ENCODE peak calls at places on chromosome 20, in nine cellular contexts. One of them, this sample, is unnamed.

GRCh38 chr20:39660965-39661364 is 698.8 kb downstream of the DHX35 start:
- DNase-seq in activated CD8-positive, alpha-beta memory T cell treated with anti-CD3 and anti-CD28 coated beads, Interleukin-2, amount 50 U/mL, for 48 hours: no peak
- DNase-seq in NCI-H1105 treated with DMSO at 0.1 percent for 48 hours: no peak
- DNase-seq in stomach: no peak
- DNase-seq in stimulated activated CD4-positive, alpha-beta T cell treated with anti-CD3 and anti-CD28 coated beads, TNF-alpha, amount 100 ng/mL, for 4 hours: no peak
- DNase-seq in effector CD8-positive, alpha-beta T cell: no peak
- DNase-seq in HuH-7: no peak
- DNase-seq in fibroblast of mammary gland: no peak
- DNase-seq in NCI-H2171 treated with DMSO at 0.1 percent for 48 hours: no peak
- DNase-seq in this sample: no peak

GRCh38 chr20:57219071-57219677 is 47.3 kb downstream of the BMP7 start:
- DNase-seq in stomach: no peak
- DNase-seq in NCI-H2171 treated with DMSO at 0.1 percent for 48 hours: no peak
- DNase-seq in NCI-H1105 treated with DMSO at 0.1 percent for 48 hours: no peak
- DNase-seq in activated CD8-positive, alpha-beta memory T cell treated with anti-CD3 and anti-CD28 coated beads, Interleukin-2, amount 50 U/mL, for 48 hours: no peak
- DNase-seq in effector CD8-positive, alpha-beta T cell: no peak
- DNase-seq in HuH-7: no peak
- DNase-seq in fibroblast of mammary gland: no peak
- DNase-seq in stimulated activated CD4-positive, alpha-beta T cell treated with anti-CD3 and anti-CD28 coated beads, TNF-alpha, amount 100 ng/mL, for 4 hours: no peak
- DNase-seq in this sample: no peak

GRCh38 chr20:3755269-3755668 is 12.3 kb downstream of the ADISSP start:
- DNase-seq in effector CD8-positive, alpha-beta T cell: no peak
- DNase-seq in NCI-H1105 treated with DMSO at 0.1 percent for 48 hours: no peak
- DNase-seq in stomach: no peak
- DNase-seq in fibroblast of mammary gland: no peak
- DNase-seq in activated CD8-positive, alpha-beta memory T cell treated with anti-CD3 and anti-CD28 coated beads, Interleukin-2, amount 50 U/mL, for 48 hours: no peak
- DNase-seq in stimulated activated CD4-positive, alpha-beta T cell treated with anti-CD3 and anti-CD28 coated beads, TNF-alpha, amount 100 ng/mL, for 4 hours: no peak
- DNase-seq in NCI-H2171 treated with DMSO at 0.1 percent for 48 hours: no peak
- DNase-seq in HuH-7: no peak
- DNase-seq in this sample: no peak

GRCh38 chr20:34578521-34579147 is 20.1 kb downstream of the MAP1LC3A start:
- DNase-seq in NCI-H1105 treated with DMSO at 0.1 percent for 48 hours: no peak
- DNase-seq in stomach: no peak
- DNase-seq in NCI-H2171 treated with DMSO at 0.1 percent for 48 hours: no peak
- DNase-seq in fibroblast of mammary gland: no peak
- DNase-seq in HuH-7: no peak
- DNase-seq in stimulated activated CD4-positive, alpha-beta T cell treated with anti-CD3 and anti-CD28 coated beads, TNF-alpha, amount 100 ng/mL, for 4 hours: no peak
- DNase-seq in effector CD8-positive, alpha-beta T cell: no peak
- DNase-seq in activated CD8-positive, alpha-beta memory T cell treated with anti-CD3 and anti-CD28 coated beads, Interleukin-2, amount 50 U/mL, for 48 hours: no peak
- DNase-seq in this sample: no peak

GRCh38 chr20:59482581-59483187 is 121.7 kb upstream of the PHACTR3 start:
- DNase-seq in stimulated activated CD4-positive, alpha-beta T cell treated with anti-CD3 and anti-CD28 coated beads, TNF-alpha, amount 100 ng/mL, for 4 hours: no peak
- DNase-seq in NCI-H2171 treated with DMSO at 0.1 percent for 48 hours: no peak
- DNase-seq in HuH-7: no peak
- DNase-seq in NCI-H1105 treated with DMSO at 0.1 percent for 48 hours: no peak
- DNase-seq in stomach: no peak
- DNase-seq in effector CD8-positive, alpha-beta T cell: no peak
- DNase-seq in fibroblast of mammary gland: no peak
- DNase-seq in activated CD8-positive, alpha-beta memory T cell treated with anti-CD3 and anti-CD28 coated beads, Interleukin-2, amount 50 U/mL, for 48 hours: no peak
- DNase-seq in this sample: no peak

GRCh38 chr20:64146936-64147451 is 17.3 kb upstream of the MYT1 start:
- DNase-seq in NCI-H1105 treated with DMSO at 0.1 percent for 48 hours: no peak
- DNase-seq in effector CD8-positive, alpha-beta T cell: no peak
- DNase-seq in HuH-7: no peak
- DNase-seq in activated CD8-positive, alpha-beta memory T cell treated with anti-CD3 and anti-CD28 coated beads, Interleukin-2, amount 50 U/mL, for 48 hours: no peak
- DNase-seq in stomach: no peak
- DNase-seq in stimulated activated CD4-positive, alpha-beta T cell treated with anti-CD3 and anti-CD28 coated beads, TNF-alpha, amount 100 ng/mL, for 4 hours: no peak
- DNase-seq in NCI-H2171 treated with DMSO at 0.1 percent for 48 hours: no peak
- DNase-seq in fibroblast of mammary gland: no peak
- DNase-seq in this sample: no peak

GRCh38 chr20:46945465-46945864 is 50.8 kb downstream of the EYA2 start:
- DNase-seq in NCI-H1105 treated with DMSO at 0.1 percent for 48 hours: no peak
- DNase-seq in stimulated activated CD4-positive, alpha-beta T cell treated with anti-CD3 and anti-CD28 coated beads, TNF-alpha, amount 100 ng/mL, for 4 hours: no peak
- DNase-seq in HuH-7: no peak
- DNase-seq in NCI-H2171 treated with DMSO at 0.1 percent for 48 hours: no peak
- DNase-seq in activated CD8-positive, alpha-beta memory T cell treated with anti-CD3 and anti-CD28 coated beads, Interleukin-2, amount 50 U/mL, for 48 hours: no peak
- DNase-seq in stomach: no peak
- DNase-seq in effector CD8-positive, alpha-beta T cell: no peak
- DNase-seq in fibroblast of mammary gland: peak; percentile 34
- DNase-seq in this sample: no peak

GRCh38 chr20:2576317-2576727 is 39.9 kb downstream of the TMC2 start:
- DNase-seq in stimulated activated CD4-positive, alpha-beta T cell treated with anti-CD3 and anti-CD28 coated beads, TNF-alpha, amount 100 ng/mL, for 4 hours: no peak
- DNase-seq in NCI-H1105 treated with DMSO at 0.1 percent for 48 hours: no peak
- DNase-seq in HuH-7: no peak
- DNase-seq in stomach: no peak
- DNase-seq in activated CD8-positive, alpha-beta memory T cell treated with anti-CD3 and anti-CD28 coated beads, Interleukin-2, amount 50 U/mL, for 48 hours: no peak
- DNase-seq in NCI-H2171 treated with DMSO at 0.1 percent for 48 hours: peak; percentile 98
- DNase-seq in fibroblast of mammary gland: no peak
- DNase-seq in effector CD8-positive, alpha-beta T cell: no peak
- DNase-seq in this sample: no peak

GRCh38 chr20:48776306-48776705 is 51.5 kb downstream of the PREX1 start:
- DNase-seq in effector CD8-positive, alpha-beta T cell: no peak
- DNase-seq in NCI-H1105 treated with DMSO at 0.1 percent for 48 hours: no peak
- DNase-seq in fibroblast of mammary gland: peak; percentile 51
- DNase-seq in stimulated activated CD4-positive, alpha-beta T cell treated with anti-CD3 and anti-CD28 coated beads, TNF-alpha, amount 100 ng/mL, for 4 hours: no peak
- DNase-seq in activated CD8-positive, alpha-beta memory T cell treated with anti-CD3 and anti-CD28 coated beads, Interleukin-2, amount 50 U/mL, for 48 hours: no peak
- DNase-seq in HuH-7: no peak
- DNase-seq in stomach: no peak
- DNase-seq in NCI-H2171 treated with DMSO at 0.1 percent for 48 hours: peak; percentile 53
- DNase-seq in this sample: peak; percentile 94

GRCh38 chr20:5687884-5688283 is 62.3 kb upstream of the SHLD1 start:
- DNase-seq in activated CD8-positive, alpha-beta memory T cell treated with anti-CD3 and anti-CD28 coated beads, Interleukin-2, amount 50 U/mL, for 48 hours: no peak
- DNase-seq in NCI-H1105 treated with DMSO at 0.1 percent for 48 hours: no peak
- DNase-seq in fibroblast of mammary gland: no peak
- DNase-seq in stomach: no peak
- DNase-seq in HuH-7: no peak
- DNase-seq in effector CD8-positive, alpha-beta T cell: no peak
- DNase-seq in stimulated activated CD4-positive, alpha-beta T cell treated with anti-CD3 and anti-CD28 coated beads, TNF-alpha, amount 100 ng/mL, for 4 hours: no peak
- DNase-seq in NCI-H2171 treated with DMSO at 0.1 percent for 48 hours: no peak
- DNase-seq in this sample: no peak

GRCh38 chr20:59018817-59019216 is 412 bp upstream of the TUBB1 start:
- DNase-seq in effector CD8-positive, alpha-beta T cell: no peak
- DNase-seq in NCI-H1105 treated with DMSO at 0.1 percent for 48 hours: no peak
- DNase-seq in HuH-7: no peak
- DNase-seq in activated CD8-positive, alpha-beta memory T cell treated with anti-CD3 and anti-CD28 coated beads, Interleukin-2, amount 50 U/mL, for 48 hours: peak; percentile 37
- DNase-seq in stomach: no peak
- DNase-seq in NCI-H2171 treated with DMSO at 0.1 percent for 48 hours: no peak
- DNase-seq in stimulated activated CD4-positive, alpha-beta T cell treated with anti-CD3 and anti-CD28 coated beads, TNF-alpha, amount 100 ng/mL, for 4 hours: no peak
- DNase-seq in fibroblast of mammary gland: no peak
- DNase-seq in this sample: no peak

GRCh38 chr20:10670521-10671220 is 3.1 kb downstream of the JAG1 start:
- DNase-seq in effector CD8-positive, alpha-beta T cell: no peak
- DNase-seq in stomach: no peak
- DNase-seq in HuH-7: peak; percentile 52
- DNase-seq in activated CD8-positive, alpha-beta memory T cell treated with anti-CD3 and anti-CD28 coated beads, Interleukin-2, amount 50 U/mL, for 48 hours: no peak
- DNase-seq in stimulated activated CD4-positive, alpha-beta T cell treated with anti-CD3 and anti-CD28 coated beads, TNF-alpha, amount 100 ng/mL, for 4 hours: no peak
- DNase-seq in fibroblast of mammary gland: no peak
- DNase-seq in NCI-H2171 treated with DMSO at 0.1 percent for 48 hours: no peak
- DNase-seq in NCI-H1105 treated with DMSO at 0.1 percent for 48 hours: no peak
- DNase-seq in this sample: no peak

GRCh38 chr20:63933646-63934045 is 22.6 kb downstream of the UCKL1 start:
- DNase-seq in stomach: no peak
- DNase-seq in stimulated activated CD4-positive, alpha-beta T cell treated with anti-CD3 and anti-CD28 coated beads, TNF-alpha, amount 100 ng/mL, for 4 hours: no peak
- DNase-seq in NCI-H2171 treated with DMSO at 0.1 percent for 48 hours: no peak
- DNase-seq in effector CD8-positive, alpha-beta T cell: no peak
- DNase-seq in fibroblast of mammary gland: no peak
- DNase-seq in activated CD8-positive, alpha-beta memory T cell treated with anti-CD3 and anti-CD28 coated beads, Interleukin-2, amount 50 U/mL, for 48 hours: no peak
- DNase-seq in HuH-7: no peak
- DNase-seq in NCI-H1105 treated with DMSO at 0.1 percent for 48 hours: no peak
- DNase-seq in this sample: no peak

GRCh38 chr20:41553142-41553879 is 64.9 kb downstream of the CHD6 start:
- DNase-seq in effector CD8-positive, alpha-beta T cell: no peak
- DNase-seq in stimulated activated CD4-positive, alpha-beta T cell treated with anti-CD3 and anti-CD28 coated beads, TNF-alpha, amount 100 ng/mL, for 4 hours: no peak
- DNase-seq in HuH-7: no peak
- DNase-seq in fibroblast of mammary gland: no peak
- DNase-seq in activated CD8-positive, alpha-beta memory T cell treated with anti-CD3 and anti-CD28 coated beads, Interleukin-2, amount 50 U/mL, for 48 hours: no peak
- DNase-seq in stomach: no peak
- DNase-seq in NCI-H2171 treated with DMSO at 0.1 percent for 48 hours: no peak
- DNase-seq in NCI-H1105 treated with DMSO at 0.1 percent for 48 hours: no peak
- DNase-seq in this sample: no peak

GRCh38 chr20:10640897-10641296 is 32.9 kb downstream of the JAG1 start:
- DNase-seq in activated CD8-positive, alpha-beta memory T cell treated with anti-CD3 and anti-CD28 coated beads, Interleukin-2, amount 50 U/mL, for 48 hours: no peak
- DNase-seq in HuH-7: no peak
- DNase-seq in stomach: no peak
- DNase-seq in NCI-H1105 treated with DMSO at 0.1 percent for 48 hours: no peak
- DNase-seq in effector CD8-positive, alpha-beta T cell: no peak
- DNase-seq in fibroblast of mammary gland: no peak
- DNase-seq in NCI-H2171 treated with DMSO at 0.1 percent for 48 hours: no peak
- DNase-seq in stimulated activated CD4-positive, alpha-beta T cell treated with anti-CD3 and anti-CD28 coated beads, TNF-alpha, amount 100 ng/mL, for 4 hours: no peak
- DNase-seq in this sample: no peak

GRCh38 chr20:19726126-19726525 is 31.9 kb upstream of the RIN2 start:
- DNase-seq in NCI-H1105 treated with DMSO at 0.1 percent for 48 hours: no peak
- DNase-seq in stomach: no peak
- DNase-seq in HuH-7: no peak
- DNase-seq in stimulated activated CD4-positive, alpha-beta T cell treated with anti-CD3 and anti-CD28 coated beads, TNF-alpha, amount 100 ng/mL, for 4 hours: no peak
- DNase-seq in effector CD8-positive, alpha-beta T cell: no peak
- DNase-seq in NCI-H2171 treated with DMSO at 0.1 percent for 48 hours: no peak
- DNase-seq in activated CD8-positive, alpha-beta memory T cell treated with anti-CD3 and anti-CD28 coated beads, Interleukin-2, amount 50 U/mL, for 48 hours: no peak
- DNase-seq in fibroblast of mammary gland: peak; percentile 66
- DNase-seq in this sample: peak; percentile 34

GRCh38 chr20:40173877-40174276 is 515.2 kb downstream of the MAFB start:
- DNase-seq in activated CD8-positive, alpha-beta memory T cell treated with anti-CD3 and anti-CD28 coated beads, Interleukin-2, amount 50 U/mL, for 48 hours: no peak
- DNase-seq in NCI-H1105 treated with DMSO at 0.1 percent for 48 hours: no peak
- DNase-seq in fibroblast of mammary gland: no peak
- DNase-seq in stimulated activated CD4-positive, alpha-beta T cell treated with anti-CD3 and anti-CD28 coated beads, TNF-alpha, amount 100 ng/mL, for 4 hours: no peak
- DNase-seq in HuH-7: no peak
- DNase-seq in effector CD8-positive, alpha-beta T cell: no peak
- DNase-seq in NCI-H2171 treated with DMSO at 0.1 percent for 48 hours: no peak
- DNase-seq in stomach: no peak
- DNase-seq in this sample: no peak

GRCh38 chr20:37295001-37295400 is 5.5 kb downstream of the MANBAL start:
- DNase-seq in NCI-H2171 treated with DMSO at 0.1 percent for 48 hours: no peak
- DNase-seq in stomach: no peak
- DNase-seq in effector CD8-positive, alpha-beta T cell: no peak
- DNase-seq in stimulated activated CD4-positive, alpha-beta T cell treated with anti-CD3 and anti-CD28 coated beads, TNF-alpha, amount 100 ng/mL, for 4 hours: no peak
- DNase-seq in NCI-H1105 treated with DMSO at 0.1 percent for 48 hours: no peak
- DNase-seq in fibroblast of mammary gland: peak; percentile 99
- DNase-seq in activated CD8-positive, alpha-beta memory T cell treated with anti-CD3 and anti-CD28 coated beads, Interleukin-2, amount 50 U/mL, for 48 hours: no peak
- DNase-seq in HuH-7: no peak
- DNase-seq in this sample: peak; percentile 97

GRCh38 chr20:59063358-59064213 is 21.0 kb upstream of the PRELID3B start:
- DNase-seq in HuH-7: no peak
- DNase-seq in effector CD8-positive, alpha-beta T cell: no peak
- DNase-seq in activated CD8-positive, alpha-beta memory T cell treated with anti-CD3 and anti-CD28 coated beads, Interleukin-2, amount 50 U/mL, for 48 hours: no peak
- DNase-seq in NCI-H1105 treated with DMSO at 0.1 percent for 48 hours: peak; percentile 60
- DNase-seq in stomach: no peak
- DNase-seq in stimulated activated CD4-positive, alpha-beta T cell treated with anti-CD3 and anti-CD28 coated beads, TNF-alpha, amount 100 ng/mL, for 4 hours: no peak
- DNase-seq in fibroblast of mammary gland: peak; percentile 89
- DNase-seq in NCI-H2171 treated with DMSO at 0.1 percent for 48 hours: peak; percentile 61
- DNase-seq in this sample: peak; percentile 9

GRCh38 chr20:32480361-32481199 is 104.6 kb downstream of the NOL4L start:
- DNase-seq in NCI-H2171 treated with DMSO at 0.1 percent for 48 hours: peak; percentile 30
- DNase-seq in activated CD8-positive, alpha-beta memory T cell treated with anti-CD3 and anti-CD28 coated beads, Interleukin-2, amount 50 U/mL, for 48 hours: no peak
- DNase-seq in stimulated activated CD4-positive, alpha-beta T cell treated with anti-CD3 and anti-CD28 coated beads, TNF-alpha, amount 100 ng/mL, for 4 hours: no peak
- DNase-seq in effector CD8-positive, alpha-beta T cell: no peak
- DNase-seq in stomach: no peak
- DNase-seq in NCI-H1105 treated with DMSO at 0.1 percent for 48 hours: no peak
- DNase-seq in HuH-7: no peak
- DNase-seq in fibroblast of mammary gland: no peak
- DNase-seq in this sample: no peak

GRCh38 chr20:1657556-1658334 is at the start of gene SIRPG:
- DNase-seq in HuH-7: no peak
- DNase-seq in activated CD8-positive, alpha-beta memory T cell treated with anti-CD3 and anti-CD28 coated beads, Interleukin-2, amount 50 U/mL, for 48 hours: no peak
- DNase-seq in stimulated activated CD4-positive, alpha-beta T cell treated with anti-CD3 and anti-CD28 coated beads, TNF-alpha, amount 100 ng/mL, for 4 hours: no peak
- DNase-seq in NCI-H2171 treated with DMSO at 0.1 percent for 48 hours: no peak
- DNase-seq in stomach: no peak
- DNase-seq in effector CD8-positive, alpha-beta T cell: no peak
- DNase-seq in NCI-H1105 treated with DMSO at 0.1 percent for 48 hours: no peak
- DNase-seq in fibroblast of mammary gland: no peak
- DNase-seq in this sample: no peak

GRCh38 chr20:52060794-52061714 is 130.5 kb downstream of the ZFP64 start:
- DNase-seq in NCI-H2171 treated with DMSO at 0.1 percent for 48 hours: peak; percentile 35
- DNase-seq in effector CD8-positive, alpha-beta T cell: no peak
- DNase-seq in stomach: no peak
- DNase-seq in NCI-H1105 treated with DMSO at 0.1 percent for 48 hours: no peak
- DNase-seq in HuH-7: peak; percentile 68
- DNase-seq in fibroblast of mammary gland: peak; percentile 22
- DNase-seq in stimulated activated CD4-positive, alpha-beta T cell treated with anti-CD3 and anti-CD28 coated beads, TNF-alpha, amount 100 ng/mL, for 4 hours: no peak
- DNase-seq in activated CD8-positive, alpha-beta memory T cell treated with anti-CD3 and anti-CD28 coated beads, Interleukin-2, amount 50 U/mL, for 48 hours: no peak
- DNase-seq in this sample: peak; percentile 43

GRCh38 chr20:1945134-1945618 is 48.7 kb downstream of the PDYN start:
- DNase-seq in NCI-H2171 treated with DMSO at 0.1 percent for 48 hours: no peak
- DNase-seq in stimulated activated CD4-positive, alpha-beta T cell treated with anti-CD3 and anti-CD28 coated beads, TNF-alpha, amount 100 ng/mL, for 4 hours: no peak
- DNase-seq in effector CD8-positive, alpha-beta T cell: no peak
- DNase-seq in stomach: peak; percentile 35
- DNase-seq in NCI-H1105 treated with DMSO at 0.1 percent for 48 hours: no peak
- DNase-seq in HuH-7: no peak
- DNase-seq in activated CD8-positive, alpha-beta memory T cell treated with anti-CD3 and anti-CD28 coated beads, Interleukin-2, amount 50 U/mL, for 48 hours: no peak
- DNase-seq in fibroblast of mammary gland: peak; percentile 84
- DNase-seq in this sample: peak; percentile 79